ENCODE peak calls at places on chromosomes 11 and 22, in seven cellular contexts. J is A549, L is sigmoid colon, X is pancreas, K is ovary, E is cardiac muscle cell, Z is thoracic aorta. P is an unnamed sample. For H3K4me1, the result is how much of the 10 kb centered on the place peaks cover.

GRCh38 chr11:76161261-76161961 is 44.9 kb downstream of the WNT11 start:
- DNase-seq in K (peak), J (no peak), Z (no peak), E (peak), X (no peak), L (no peak), P (no peak)

GRCh38 chr11:17197431-17197898 is 10.3 kb downstream of the PIK3C2A start:
- DNase-seq in X (no peak), K (no peak), L (no peak), E (no peak), J (no peak), Z (no peak), P (no peak)

GRCh38 chr11:126352934-126353801 is 2.3 kb upstream of the ST3GAL4 start:
- DNase-seq in J (peak), K (peak), X (no peak), E (no peak), L (no peak), Z (no peak), P (no peak)

GRCh38 chr11:19821993-19822392 is 109.4 kb downstream of the NAV2 start:
- DNase-seq in Z (no peak), X (no peak), L (no peak), K (no peak), J (no peak), E (no peak), P (no peak)

GRCh38 chr11:35173620-35174278 is 34.8 kb downstream of the CD44 start:
- DNase-seq in L (no peak), Z (no peak), E (no peak), J (no peak), K (no peak), X (no peak), P (no peak)

GRCh38 chr11:114762437-114762836 is 84.1 kb downstream of the NXPE2 start:
- DNase-seq in X (peak), K (peak), L (peak), Z (no peak), J (peak), E (peak), P (peak)

GRCh38 chr11:48082771-48083170 is 102.4 kb downstream of the PTPRJ start:
- DNase-seq in L (no peak), K (no peak), J (no peak), E (no peak), X (no peak), Z (no peak), P (no peak)

GRCh38 chr11:130071211-130071712 is 1.6 kb downstream of the APLP2 start:
- DNase-seq in X (no peak), L (no peak), E (peak), K (no peak), J (no peak), Z (no peak), P (no peak)

GRCh38 chr11:3823303-3823702 is 14.9 kb downstream of the PGAP2 start:
- DNase-seq in E (no peak), K (no peak), Z (no peak), J (peak), L (no peak), X (no peak), P (no peak)

GRCh38 chr11:518463-519202 is 11.6 kb upstream of the RNH1 start:
- DNase-seq in L (peak), E (peak), J (peak), K (peak), X (peak), Z (peak), P (peak)

GRCh38 chr11:46075168-46075567 is 46.1 kb downstream of the PHF21A start:
- DNase-seq in E (no peak), J (no peak), L (no peak), X (no peak), Z (no peak), K (no peak), P (no peak)

GRCh38 chr11:14611939-14612338 is 31.7 kb upstream of the PDE3B start:
- DNase-seq in Z (no peak), X (no peak), J (no peak), K (no peak), E (no peak), L (no peak), P (no peak)

GRCh38 chr11:133951484-133952198 is 5.1 kb downstream of the IGSF9B start:
- DNase-seq in Z (no peak), J (no peak), L (no peak), K (no peak), E (no peak), X (no peak), P (peak)

GRCh38 chr11:44948155-44948554 is 2.5 kb downstream of the TP53I11 start:
- DNase-seq in J (no peak), E (no peak), L (no peak), X (no peak), K (no peak), Z (no peak), P (no peak)

GRCh38 chr11:44950625-44951472 is at the start of gene TP53I11:
- DNase-seq in Z (no peak), X (peak), E (peak), K (peak), L (peak), J (peak), P (peak)

GRCh38 chr11:44947114-44947513 is 3.6 kb downstream of the TP53I11 start:
- DNase-seq in L (no peak), Z (no peak), E (no peak), J (no peak), X (no peak), K (no peak), P (no peak)

GRCh38 chr11:44950036-44950624 is 553 bp downstream of the TP53I11 start:
- DNase-seq in L (no peak), X (peak), K (peak), J (no peak), E (peak), Z (no peak), P (peak)

GRCh38 chr11:44949160-44950035 is 1.3 kb downstream of the TP53I11 start:
- DNase-seq in E (peak), J (peak), Z (no peak), K (no peak), L (no peak), X (peak), P (no peak)
- TF ChIP-seq CTCF in E (peak), J (peak), Z (no peak), K (no peak), L (peak), X (peak), P (peak)

GRCh38 chr11:61917043-61917356 is 366 bp downstream of the RAB3IL1 start:
- DNase-seq in X (no peak), J (no peak), E (no peak), L (peak), K (peak), Z (no peak), P (no peak)

GRCh38 chr11:61919841-61920631 is 2.7 kb upstream of the RAB3IL1 start:
- DNase-seq in E (no peak), K (peak), L (peak), J (peak), X (peak), Z (no peak), P (no peak)

GRCh38 chr11:61919113-61919840 is 1.9 kb upstream of the RAB3IL1 start:
- DNase-seq in J (no peak), E (no peak), X (no peak), Z (no peak), K (peak), L (peak), P (no peak)

GRCh38 chr11:61917357-61918109 is at the start of gene RAB3IL1:
- DNase-seq in K (peak), Z (no peak), L (peak), X (peak), J (peak), E (peak), P (peak)

GRCh38 chr11:61918251-61919112 is 1.1 kb upstream of the RAB3IL1 start:
- DNase-seq in E (no peak), K (no peak), X (no peak), J (no peak), L (peak), Z (no peak), P (peak)
- H3K4me3 ChIP-seq in E (no peak), K (no peak), X (no peak), J (no peak), L (no peak), Z (peak), P (no peak)

DNA sequence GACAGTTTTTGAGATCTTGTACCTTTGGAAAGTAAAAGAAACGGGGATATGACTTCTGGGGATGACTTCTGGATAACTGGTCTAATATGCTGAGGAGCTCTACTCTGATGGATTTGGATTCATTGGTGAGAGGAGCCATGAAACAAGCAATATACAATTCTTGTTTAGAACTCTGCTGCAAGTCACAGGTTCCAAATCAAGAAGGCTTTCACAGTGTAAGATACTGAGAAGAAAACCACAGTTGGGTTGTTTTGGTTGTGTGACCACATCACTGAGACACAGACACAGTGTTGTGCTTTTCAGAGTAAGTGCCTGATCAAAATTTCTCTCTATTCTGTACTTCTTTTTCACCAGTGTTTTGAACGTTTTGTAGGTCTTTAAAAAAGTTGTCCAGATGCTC is 13.1 kb upstream of the UCP2 start:
- DNase-seq in X (no peak), K (no peak), Z (no peak), J (no peak), E (no peak), L (no peak), P (no peak)
- H3K4me1 ChIP-seq in X (under half), K (under half), Z (under half), J (under half), E (under half), L (under half), P (under half)

DNA sequence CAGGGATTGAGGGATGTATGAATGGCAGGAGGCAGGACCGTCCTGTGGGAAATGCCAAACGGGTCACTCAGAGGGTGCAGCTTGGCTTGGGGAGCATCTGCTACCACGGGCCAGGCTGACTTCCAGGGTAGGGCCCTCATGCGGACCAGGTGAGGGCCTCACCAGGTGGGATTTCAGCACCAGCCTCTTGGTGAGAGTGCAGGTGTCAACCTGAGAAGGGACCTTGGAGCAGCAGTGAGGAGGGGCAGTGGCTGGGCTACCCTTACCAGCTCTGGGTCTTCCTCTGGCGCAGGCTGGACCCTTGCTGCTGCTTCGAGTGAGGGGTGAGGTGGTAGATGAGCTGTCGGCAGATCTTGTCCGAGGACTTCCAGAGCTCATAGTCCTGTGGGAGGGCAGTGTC is 4.9 kb downstream of the LRRC75B start:
- DNase-seq in Z (no peak), J (no peak), E (no peak), X (no peak), L (no peak), K (no peak), P (no peak)
- TF ChIP-seq CTCF in Z (no peak), J (no peak), E (no peak), X (no peak), L (no peak), K (no peak), P (no peak)

DNA sequence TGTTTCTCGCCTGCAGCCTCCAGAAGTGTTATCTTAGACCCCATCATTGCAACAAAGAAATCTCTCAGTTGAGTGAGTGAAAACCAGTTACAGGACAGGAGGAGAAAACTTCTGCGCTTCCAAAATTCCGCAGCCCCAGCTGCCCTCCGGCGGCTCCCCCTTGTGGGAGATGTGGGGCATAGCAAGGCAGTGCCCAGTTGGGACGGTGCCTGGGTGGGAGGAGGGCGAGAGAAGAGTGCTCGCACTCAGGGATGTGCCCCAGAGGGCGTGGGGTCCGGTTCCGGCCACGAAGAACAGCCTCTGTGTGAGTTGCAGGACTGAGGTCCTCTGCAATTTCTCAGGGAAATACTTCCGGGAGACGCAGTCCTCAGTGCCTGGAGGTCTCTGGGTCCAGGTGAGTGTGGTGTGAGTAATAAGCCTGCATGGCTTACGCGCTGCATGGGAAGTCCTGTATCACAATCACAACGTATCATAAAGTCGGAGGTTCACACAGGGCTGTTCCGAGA is 87.0 kb upstream of the BLID start:
- DNase-seq in X (peak), K (peak), Z (no peak), E (peak), J (peak), L (peak), P (peak)
- H3K4me3 ChIP-seq in X (no peak), K (peak), Z (peak), E (no peak), J (peak), L (peak), P (peak)

GRCh38 chr11:96256604-96257003 is 86.4 kb downstream of the MAML2 start:
- DNase-seq in J (no peak), E (no peak), L (no peak), Z (no peak), X (no peak), K (no peak), P (no peak)

GRCh38 chr11:96254854-96255253 is 88.1 kb downstream of the MAML2 start:
- DNase-seq in X (no peak), E (no peak), L (no peak), Z (no peak), J (no peak), K (no peak), P (no peak)

GRCh38 chr11:96257972-96258951 is 84.7 kb downstream of the MAML2 start:
- DNase-seq in E (no peak), Z (no peak), J (no peak), K (no peak), X (no peak), L (no peak), P (no peak)

GRCh38 chr11:96257036-96257435 is 86.0 kb downstream of the MAML2 start:
- DNase-seq in J (no peak), X (no peak), L (no peak), K (no peak), E (no peak), Z (no peak), P (no peak)

DNA sequence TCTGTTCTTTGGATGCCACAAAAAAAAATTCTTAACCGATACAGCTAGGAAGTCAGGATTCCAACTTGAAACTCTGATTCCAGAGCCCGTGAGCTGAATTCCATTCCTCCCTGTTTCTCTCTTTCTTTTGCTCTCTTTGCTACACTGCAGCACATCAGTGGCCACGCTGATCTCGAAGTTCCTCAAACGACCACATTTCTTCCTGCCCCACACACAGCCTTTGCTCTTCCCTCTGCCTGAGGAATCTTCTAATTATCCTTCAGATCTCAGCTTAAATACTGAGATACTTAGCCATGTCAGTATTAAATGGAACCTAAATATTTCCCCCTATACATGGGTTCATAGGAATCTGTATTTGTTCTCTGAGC is 86.8 kb downstream of the MAML2 start:
- DNase-seq in Z (no peak), K (no peak), E (no peak), J (no peak), L (no peak), X (no peak), P (no peak)
- H3K4me1 ChIP-seq in Z (half or more), K (under half), E (under half), J (under half), L (under half), X (under half), P (under half)

GRCh38 chr22:27748355-27749168 is 53.0 kb downstream of the MN1 start:
- DNase-seq in E (no peak), Z (no peak), J (no peak), K (peak), X (no peak), L (peak), P (no peak)

GRCh38 chr22:27746918-27747317 is 54.6 kb downstream of the MN1 start:
- DNase-seq in Z (no peak), K (no peak), X (no peak), L (no peak), E (no peak), J (no peak), P (peak)

GRCh38 chr22:27749597-27750225 is 51.8 kb downstream of the MN1 start:
- DNase-seq in L (peak), K (no peak), X (no peak), Z (no peak), J (no peak), E (peak), P (peak)

GRCh38 chr22:27745809-27746208 is 55.7 kb downstream of the MN1 start:
- DNase-seq in X (no peak), K (no peak), L (no peak), Z (no peak), J (no peak), E (no peak), P (no peak)

DNA sequence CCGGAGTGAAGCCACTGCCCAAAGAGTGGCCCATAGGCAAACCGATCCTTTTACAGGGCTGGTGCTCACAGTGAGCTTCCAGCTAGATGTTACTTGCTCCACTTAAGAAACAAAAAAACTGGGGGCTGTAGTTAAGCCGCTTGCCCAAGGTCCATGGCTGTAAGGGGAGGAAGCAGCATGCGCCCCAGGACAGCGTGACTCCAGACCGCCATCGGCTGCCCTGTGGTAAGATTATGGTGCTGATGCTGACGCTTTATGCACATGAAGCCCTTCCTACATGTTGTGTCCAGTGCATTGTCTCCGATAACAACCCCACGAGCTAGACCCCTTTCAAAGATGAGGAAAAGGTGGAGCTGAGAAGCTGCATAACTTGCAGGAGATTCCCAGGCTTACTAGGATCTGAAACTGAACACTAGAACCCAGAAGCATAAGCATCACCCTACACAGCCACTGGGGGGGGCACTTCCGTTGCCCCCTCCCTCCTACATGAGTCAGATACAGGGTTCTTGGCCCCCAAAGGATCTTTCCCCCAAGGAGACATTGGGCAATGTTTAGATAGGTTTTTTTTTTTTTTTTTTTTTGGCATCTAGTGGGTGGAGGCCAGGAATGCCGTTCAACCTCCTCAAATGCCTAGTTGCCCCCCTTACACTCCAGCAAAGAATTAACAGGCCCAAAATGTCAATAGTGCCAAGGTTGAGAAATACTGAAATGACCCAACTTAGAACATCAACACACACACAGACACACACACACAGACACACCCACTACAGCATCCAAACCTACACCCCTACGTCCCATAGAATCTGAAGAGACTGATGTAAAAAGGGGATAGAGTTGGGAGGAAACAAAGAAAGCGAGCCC is 53.9 kb downstream of the MN1 start:
- DNase-seq in K (no peak), Z (no peak), J (no peak), E (no peak), X (no peak), L (peak), P (peak)
- TF ChIP-seq CTCF in K (no peak), Z (peak), J (peak), E (peak), X (no peak), L (no peak), P (peak)

DNA sequence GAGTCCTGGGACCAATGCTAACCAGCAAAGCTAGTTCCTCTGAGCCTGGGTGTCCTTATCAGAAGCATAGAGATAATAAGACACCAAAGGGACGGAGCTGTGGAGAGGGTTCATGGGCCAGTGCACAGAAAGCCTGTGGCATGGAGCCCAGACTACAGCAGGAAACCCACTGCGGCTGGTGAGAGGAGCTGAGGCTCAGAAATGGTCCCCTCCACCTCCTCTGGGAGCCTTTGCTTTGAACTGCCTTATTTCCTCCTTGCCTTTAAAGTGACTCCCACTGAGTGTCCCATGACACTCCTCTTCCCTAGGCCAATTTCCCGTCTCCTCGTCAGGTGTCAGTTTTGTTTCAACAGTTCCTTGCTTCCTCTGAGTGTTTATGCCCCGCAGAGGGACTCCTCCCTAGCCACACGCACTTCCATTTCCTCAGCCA is 9.4 kb downstream of the SLCO2B1 start:
- DNase-seq in J (no peak), L (no peak), X (no peak), E (no peak), Z (no peak), K (no peak), P (no peak)
- H3K4me3 ChIP-seq in J (no peak), L (no peak), X (no peak), E (no peak), Z (no peak), K (no peak), P (no peak)

P was measured in tibial artery.